ENCODE peak calls at places on chromosomes 16 and 17, in nine cellular contexts. M is WERI-Rb-1, Q is astrocyte of the spinal cord, Z is ovary, H is cardiac muscle cell, G is dorsolateral prefrontal cortex, O is mucosa of descending colon, Y is GM10248, S is OCI-LY7. I is an unnamed sample.

GRCh38 chr16:57781741-57782606 is 20.3 kb downstream of the KIFC3 start:
- DNase-seq in M (no peak), Q (peak), Z (no peak), H (no peak), G (no peak), O (peak), Y (no peak), S (no peak), I (no peak)

GRCh38 chr16:17357302-17358062 is 113.3 kb downstream of the XYLT1 start:
- DNase-seq in M (no peak), Q (no peak), Z (no peak), H (no peak), G (no peak), O (peak), Y (no peak), S (no peak), I (no peak)

GRCh38 chr17:18321309-18321708 is 6.2 kb downstream of the SMCR8 start:
- DNase-seq in M (no peak), Q (no peak), Z (no peak), H (peak), G (no peak), O (no peak), Y (no peak), S (no peak), I (no peak)

GRCh38 chr17:70901870-70902269 is 732.5 kb downstream of the KCNJ2 start:
- DNase-seq in M (no peak), Q (no peak), Z (no peak), H (no peak), G (no peak), O (no peak), Y (no peak), S (no peak), I (no peak)

GRCh38 chr17:77666881-77667395 is 291.6 kb upstream of the TNRC6C start:
- DNase-seq in M (no peak), Q (no peak), Z (no peak), H (no peak), G (no peak), O (no peak), Y (peak), S (peak), I (no peak)

GRCh38 chr17:33948299-33948698 is 306.8 kb upstream of the CCL2 start:
- DNase-seq in M (peak), Q (no peak), Z (no peak), H (no peak), G (no peak), O (no peak), Y (no peak), S (no peak), I (no peak)

GRCh38 chr16:85629853-85630252 is 16.7 kb downstream of the GSE1 start:
- DNase-seq in M (no peak), Q (no peak), Z (no peak), H (no peak), G (no peak), O (no peak), Y (no peak), S (no peak), I (no peak)

GRCh38 chr16:28910046-28911031 is 14.7 kb downstream of the RABEP2 start:
- DNase-seq in M (peak), Q (no peak), Z (no peak), H (no peak), G (no peak), O (peak), Y (no peak), S (peak), I (peak)

GRCh38 chr16:1990336-1991134 is 765 bp downstream of the SYNGR3 start:
- DNase-seq in M (peak), Q (no peak), Z (no peak), H (peak), G (peak), O (peak), Y (no peak), S (peak), I (peak)

GRCh38 chr16:69339289-69340094 is at the start of the genes COG8 and NIP7:
- DNase-seq in M (peak), Q (peak), Z (peak), H (peak), G (peak), O (peak), Y (peak), S (peak), I (peak)

GRCh38 chr17:64028874-64029464 is 8.5 kb upstream of the ICAM2 start:
- DNase-seq in M (peak), Q (peak), Z (peak), H (peak), G (peak), O (no peak), Y (peak), S (peak), I (peak)

GRCh38 chr16:15523092-15523541 is 88.7 kb downstream of the BMERB1 start:
- DNase-seq in M (no peak), Q (no peak), Z (no peak), H (no peak), G (peak), O (peak), Y (no peak), S (peak), I (no peak)

GRCh38 chr16:84597518-84598390 is 20.1 kb downstream of the COTL1 start:
- DNase-seq in M (no peak), Q (no peak), Z (no peak), H (no peak), G (no peak), O (no peak), Y (no peak), S (peak), I (no peak)

GRCh38 chr16:30114411-30114810 is 1.1 kb upstream of the GDPD3 start:
- DNase-seq in M (peak), Q (no peak), Z (no peak), H (no peak), G (no peak), O (no peak), Y (no peak), S (no peak), I (no peak)

GRCh38 chr17:69597898-69598692 is 183.6 kb downstream of the MAP2K6 start:
- DNase-seq in M (no peak), Q (peak), Z (no peak), H (no peak), G (no peak), O (no peak), Y (no peak), S (no peak), I (no peak)

GRCh38 chr16:83995756-83996155 is 27.7 kb downstream of the NECAB2 start:
- DNase-seq in M (no peak), Q (peak), Z (no peak), H (peak), G (peak), O (no peak), Y (peak), S (no peak), I (no peak)

GRCh38 chr17:75749545-75750389 is 15.2 kb downstream of the GALK1 start:
- DNase-seq in M (peak), Q (peak), Z (peak), H (peak), G (peak), O (peak), Y (peak), S (peak), I (peak)

GRCh38 chr17:45906237-45906636 is 11.9 kb downstream of the MAPT start:
- DNase-seq in M (peak), Q (no peak), Z (no peak), H (no peak), G (no peak), O (no peak), Y (no peak), S (no peak), I (no peak)

GRCh38 chr16:27181020-27181419 is 22.3 kb upstream of the KDM8 start:
- DNase-seq in M (no peak), Q (no peak), Z (no peak), H (no peak), G (no peak), O (no peak), Y (no peak), S (peak), I (peak)
- TF ChIP-seq CTCF in M (peak), Q (no peak), Z (no peak), H (no peak), G (no peak), O (no peak), Y (no peak), S (peak), I (no peak)

GRCh38 chr17:44581868-44582267 is 24.6 kb downstream of the FZD2 start:
- DNase-seq in M (peak), Q (no peak), Z (no peak), H (no peak), G (no peak), O (no peak), Y (no peak), S (peak), I (peak)
- TF ChIP-seq CTCF in M (peak), Q (peak), Z (no peak), H (peak), G (no peak), O (no peak), Y (no peak), S (peak), I (peak)

DNA sequence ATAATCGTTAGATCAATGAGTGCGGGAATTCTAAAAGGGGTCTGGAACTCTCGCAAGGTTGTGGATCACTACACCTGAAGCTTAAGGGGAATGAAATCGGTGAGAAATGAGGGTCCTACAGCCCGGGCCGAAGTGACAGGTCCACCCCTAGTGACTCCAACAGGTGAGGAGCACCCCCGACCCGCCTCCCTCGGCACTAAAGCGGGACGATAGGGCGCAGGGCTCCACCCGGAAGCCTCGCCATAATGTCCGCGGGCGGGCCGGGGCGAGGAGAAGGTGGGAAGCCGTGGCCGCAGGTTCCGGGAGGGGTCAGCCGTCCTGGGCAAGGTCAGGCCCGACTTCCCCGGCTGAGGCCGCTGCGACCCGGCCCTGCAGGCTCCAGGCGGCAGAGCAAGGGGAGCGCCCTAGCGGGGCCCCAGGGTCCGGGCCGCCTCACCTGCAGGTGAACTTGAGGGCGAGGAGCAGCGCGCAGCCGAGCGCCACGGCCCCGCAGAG is 569 bp downstream of the TXNDC11 start:
- DNase-seq in M (peak), Q (peak), Z (peak), H (no peak), G (peak), O (peak), Y (peak), S (peak), I (peak)
- TF ChIP-seq CTCF in M (no peak), Q (no peak), Z (no peak), H (no peak), G (no peak), O (no peak), Y (no peak), S (peak), I (no peak)

DNA sequence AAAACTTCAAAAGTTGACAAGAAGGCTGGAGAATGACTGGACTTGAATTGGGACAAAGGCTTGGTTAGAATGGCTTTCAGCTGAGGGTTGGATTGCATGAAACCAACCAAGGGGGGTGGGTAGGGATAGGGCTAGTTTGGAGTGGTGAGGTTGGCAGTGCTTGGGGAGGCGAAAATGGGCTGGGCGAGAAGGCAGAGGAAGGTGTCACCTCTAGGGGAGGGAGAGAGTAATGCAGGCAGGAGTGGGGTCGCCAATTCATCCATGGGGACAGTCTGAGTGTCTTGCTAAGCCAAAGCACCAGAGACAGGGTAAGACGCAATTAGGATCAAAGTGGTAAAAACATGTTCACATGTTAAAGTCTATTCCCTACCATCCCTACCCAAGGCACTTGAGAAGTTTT is 6.2 kb upstream of the DNAH2 start:
- DNase-seq in M (peak), Q (no peak), Z (no peak), H (no peak), G (no peak), O (no peak), Y (no peak), S (peak), I (no peak)
- TF ChIP-seq CTCF in M (peak), Q (peak), Z (no peak), H (no peak), G (no peak), O (no peak), Y (no peak), S (peak), I (no peak)